ENCODE peak calls at places on chromosome 21, in seven cellular contexts. E is IMR-90, R is mesendoderm, D is mesenchymal stem cell, M is H1, Y is H9, N is trophoblast cell. J is an unnamed sample.

GRCh38 chr21:23950344-23950743 is 1656.9 kb downstream of the MRPL39 start:
- DNase-seq in E (no peak), R (no peak), D (no peak), M (no peak), Y (no peak), N (no peak), J (no peak)

GRCh38 chr21:46119565-46120271 is 21.8 kb downstream of the COL6A2 start:
- DNase-seq in E (no peak), R (no peak), D (no peak), M (no peak), Y (peak), N (no peak), J (no peak)

GRCh38 chr21:27636671-27637070 is 669.8 kb upstream of the ADAMTS5 start:
- DNase-seq in E (no peak), R (no peak), D (no peak), M (no peak), Y (no peak), N (no peak), J (no peak)

GRCh38 chr21:45441431-45442255 is 36.7 kb downstream of the COL18A1 start:
- DNase-seq in E (no peak), R (no peak), D (no peak), M (no peak), Y (no peak), N (no peak), J (no peak)

GRCh38 chr21:16305686-16306085 is 575.9 kb downstream of the USP25 start:
- DNase-seq in E (no peak), R (peak), D (no peak), M (no peak), Y (no peak), N (no peak), J (peak)

GRCh38 chr21:27802816-27803475 is 836.1 kb upstream of the ADAMTS5 start:
- DNase-seq in E (peak), R (peak), D (no peak), M (peak), Y (peak), N (peak), J (peak)

GRCh38 chr21:35239811-35240219 is 190.7 kb upstream of the RUNX1 start:
- DNase-seq in E (no peak), R (no peak), D (no peak), M (no peak), Y (no peak), N (no peak), J (peak)

GRCh38 chr21:17460094-17460493 is 52.7 kb upstream of the CXADR start:
- DNase-seq in E (no peak), R (no peak), D (no peak), M (no peak), Y (no peak), N (no peak), J (no peak)

GRCh38 chr21:34812510-34813265 is 143.9 kb downstream of the CLIC6 start:
- DNase-seq in E (peak), R (no peak), D (peak), M (no peak), Y (no peak), N (peak), J (no peak)

GRCh38 chr21:30839304-30839703 is 9.7 kb upstream of the KRTAP7-1 start:
- DNase-seq in E (no peak), R (peak), D (no peak), M (peak), Y (peak), N (peak), J (peak)

GRCh38 chr21:37829447-37829846 is 86.8 kb downstream of the KCNJ6 start:
- DNase-seq in E (peak), R (no peak), D (peak), M (no peak), Y (no peak), N (peak), J (no peak)

GRCh38 chr21:46379105-46379504 is 55.1 kb downstream of the PCNT start:
- DNase-seq in E (no peak), R (no peak), D (no peak), M (no peak), Y (no peak), N (no peak), J (no peak)

GRCh38 chr21:45140346-45140940 is 66.1 kb downstream of the ADARB1 start:
- DNase-seq in E (peak), R (peak), D (peak), M (peak), Y (peak), N (peak), J (peak)

GRCh38 chr21:46664316-46664995 is 29.0 kb downstream of the PRMT2 start:
- DNase-seq in E (no peak), R (no peak), D (no peak), M (no peak), Y (no peak), N (no peak), J (no peak)

GRCh38 chr21:17780539-17780938 is 38.6 kb downstream of the C21orf91 start:
- DNase-seq in E (no peak), R (peak), D (no peak), M (no peak), Y (no peak), N (peak), J (no peak)

GRCh38 chr21:29453511-29453910 is 154.8 kb downstream of the BACH1 start:
- DNase-seq in E (no peak), R (no peak), D (no peak), M (no peak), Y (no peak), N (no peak), J (no peak)

GRCh38 chr21:21547368-21547953 is 549.3 kb downstream of the NCAM2 start:
- DNase-seq in E (peak), R (no peak), D (no peak), M (no peak), Y (no peak), N (no peak), J (no peak)

GRCh38 chr21:34857874-34858273 is 189.1 kb downstream of the CLIC6 start:
- DNase-seq in E (no peak), R (peak), D (no peak), M (no peak), Y (no peak), N (no peak), J (no peak)

GRCh38 chr21:21631961-21632360 is 633.8 kb downstream of the NCAM2 start:
- DNase-seq in E (peak), R (no peak), D (no peak), M (no peak), Y (no peak), N (no peak), J (no peak)

GRCh38 chr21:37780991-37781983 is 135.0 kb downstream of the KCNJ6 start:
- DNase-seq in E (no peak), R (no peak), D (peak), M (no peak), Y (no peak), N (peak), J (no peak)

GRCh38 chr21:24705201-24705600 is 902.1 kb downstream of the MRPL39 start:
- DNase-seq in E (no peak), R (no peak), D (no peak), M (no peak), Y (no peak), N (no peak), J (no peak)

GRCh38 chr21:46081022-46081861 is 16.7 kb upstream of the COL6A2 start:
- DNase-seq in E (no peak), R (no peak), D (no peak), M (no peak), Y (peak), N (peak), J (no peak)

GRCh38 chr21:28521932-28522826 is 470.5 kb downstream of the LTN1 start:
- DNase-seq in E (peak), R (peak), D (peak), M (no peak), Y (peak), N (peak), J (no peak)

GRCh38 chr21:38089763-38090046 is 167.1 kb upstream of the KCNJ15 start:
- DNase-seq in E (no peak), R (no peak), D (no peak), M (no peak), Y (no peak), N (no peak), J (no peak)

GRCh38 chr21:29486306-29486705 is 187.6 kb downstream of the BACH1 start:
- DNase-seq in E (no peak), R (no peak), D (peak), M (no peak), Y (no peak), N (no peak), J (no peak)

GRCh38 chr21:38712076-38712475 is 93.7 kb upstream of the ETS2 start:
- DNase-seq in E (peak), R (peak), D (peak), M (no peak), Y (peak), N (peak), J (no peak)

GRCh38 chr21:25487046-25487594 is 120.2 kb downstream of the MRPL39 start:
- DNase-seq in E (no peak), R (no peak), D (no peak), M (no peak), Y (no peak), N (peak), J (no peak)

GRCh38 chr21:27505516-27505915 is 538.6 kb upstream of the ADAMTS5 start:
- DNase-seq in E (peak), R (no peak), D (no peak), M (no peak), Y (no peak), N (no peak), J (no peak)

GRCh38 chr21:46295177-46295711 is 9.1 kb downstream of the YBEY start:
- DNase-seq in E (peak), R (peak), D (no peak), M (peak), Y (no peak), N (no peak), J (no peak)

GRCh38 chr21:46297311-46298082 is 11.4 kb downstream of the YBEY start:
- DNase-seq in E (no peak), R (peak), D (no peak), M (peak), Y (no peak), N (no peak), J (no peak)

GRCh38 chr21:45105906-45106485 is 31.6 kb downstream of the ADARB1 start:
- DNase-seq in E (no peak), R (no peak), D (no peak), M (no peak), Y (no peak), N (no peak), J (no peak)

GRCh38 chr21:19122371-19122770 is 718.8 kb upstream of the TMPRSS15 start:
- DNase-seq in E (no peak), R (no peak), D (no peak), M (no peak), Y (no peak), N (no peak), J (no peak)

GRCh38 chr21:24759348-24760118 is 847.7 kb downstream of the MRPL39 start:
- DNase-seq in E (no peak), R (no peak), D (no peak), M (no peak), Y (no peak), N (no peak), J (no peak)

GRCh38 chr21:45418301-45419071 is 13.5 kb downstream of the COL18A1 start:
- DNase-seq in E (no peak), R (no peak), D (no peak), M (no peak), Y (no peak), N (no peak), J (no peak)

GRCh38 chr21:25409992-25410391 is 197.3 kb downstream of the MRPL39 start:
- DNase-seq in E (no peak), R (no peak), D (no peak), M (no peak), Y (no peak), N (no peak), J (no peak)

GRCh38 chr21:27149034-27149433 is 182.1 kb upstream of the ADAMTS5 start:
- DNase-seq in E (peak), R (peak), D (no peak), M (no peak), Y (no peak), N (peak), J (no peak)

DNA sequence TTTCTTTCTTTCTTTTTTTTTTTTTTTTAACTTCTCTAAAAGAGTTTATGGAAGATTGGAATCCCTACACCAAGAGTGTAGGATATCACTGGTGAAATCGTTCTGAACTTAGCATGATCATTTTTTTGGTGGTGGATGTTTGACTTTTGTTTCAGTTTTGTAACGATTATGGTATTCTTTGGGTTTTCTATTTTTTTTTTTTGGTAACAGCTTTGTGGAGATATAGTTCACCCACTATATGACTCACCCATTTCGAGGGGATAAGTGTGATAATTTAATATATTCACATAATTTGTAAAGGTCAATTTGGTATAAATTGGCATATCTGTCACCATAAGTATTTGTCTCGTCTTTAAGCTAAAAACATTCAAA is 29.2 kb downstream of the AGPAT3 start:
- DNase-seq in E (no peak), R (no peak), D (no peak), M (no peak), Y (no peak), N (no peak), J (no peak)
- H3K23ac ChIP-seq in E (no peak), R (no peak), D (no peak), M (no peak), Y (no peak), N (no peak), J (no peak)

GRCh38 chr21:42350899-42351543 is at the start of gene TFF2:
- DNase-seq in E (no peak), R (no peak), D (no peak), M (peak), Y (peak), N (no peak), J (no peak)

GRCh38 chr21:42352433-42353095 is 1.8 kb upstream of the TFF2 start:
- DNase-seq in E (no peak), R (no peak), D (no peak), M (no peak), Y (no peak), N (no peak), J (no peak)

GRCh38 chr21:42350271-42350885 is 416 bp downstream of the TFF2 start:
- DNase-seq in E (no peak), R (no peak), D (no peak), M (peak), Y (no peak), N (no peak), J (no peak)

GRCh38 chr21:42353623-42354022 is 2.8 kb upstream of the TFF2 start:
- DNase-seq in E (no peak), R (no peak), D (no peak), M (no peak), Y (no peak), N (no peak), J (no peak)

GRCh38 chr21:42351626-42352432 is 1.0 kb upstream of the TFF2 start:
- DNase-seq in E (no peak), R (no peak), D (no peak), M (no peak), Y (peak), N (no peak), J (no peak)
- H3K23ac ChIP-seq in E (no peak), R (no peak), D (no peak), M (no peak), Y (no peak), N (no peak), J (no peak)

GRCh38 chr21:41926068-41926806 is 27.6 kb downstream of the C2CD2 start:
- DNase-seq in E (peak), R (peak), D (peak), M (no peak), Y (no peak), N (peak), J (no peak)

GRCh38 chr21:41928621-41929220 is 25.1 kb downstream of the C2CD2 start:
- DNase-seq in E (no peak), R (no peak), D (peak), M (no peak), Y (no peak), N (peak), J (no peak)

GRCh38 chr21:41929248-41929647 is 24.6 kb downstream of the C2CD2 start:
- DNase-seq in E (no peak), R (no peak), D (no peak), M (no peak), Y (no peak), N (no peak), J (no peak)

GRCh38 chr21:41926807-41927171 is 27.0 kb downstream of the C2CD2 start:
- DNase-seq in E (no peak), R (no peak), D (no peak), M (no peak), Y (no peak), N (no peak), J (no peak)

GRCh38 chr21:41927727-41928409 is 25.9 kb downstream of the C2CD2 start:
- DNase-seq in E (no peak), R (no peak), D (no peak), M (no peak), Y (no peak), N (peak), J (no peak)
- H3K23ac ChIP-seq in E (no peak), R (no peak), D (no peak), M (no peak), Y (no peak), N (no peak), J (no peak)

DNA sequence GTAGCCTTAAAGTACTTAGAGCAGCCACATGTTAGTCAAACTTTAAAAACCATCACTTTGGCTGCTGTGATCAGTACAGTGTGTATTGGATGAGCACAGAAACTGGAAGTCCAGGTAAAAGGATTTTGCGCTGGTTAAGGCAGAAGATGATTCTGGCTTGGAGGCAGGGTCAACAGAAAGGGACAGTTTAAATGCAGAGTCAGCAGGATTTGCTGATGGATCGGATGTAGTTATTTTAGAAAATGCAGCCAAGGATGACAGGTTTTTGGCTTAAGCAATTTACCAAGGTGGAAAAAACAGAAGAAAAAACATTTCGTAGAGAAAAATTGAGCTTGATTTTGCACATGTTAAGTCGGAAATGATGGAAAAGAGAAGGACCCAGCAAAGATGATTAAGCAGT is 45.9 kb upstream of the MORC3 start:
- DNase-seq in E (no peak), R (no peak), D (no peak), M (no peak), Y (no peak), N (no peak), J (no peak)
- H3K23ac ChIP-seq in E (no peak), R (no peak), D (no peak), M (no peak), Y (no peak), N (no peak), J (no peak)

GRCh38 chr21:40333731-40334130 is 466.5 kb downstream of the PCP4 start:
- DNase-seq in E (no peak), R (no peak), D (no peak), M (no peak), Y (no peak), N (no peak), J (no peak)
- H3K23ac ChIP-seq in E (no peak), R (no peak), D (no peak), M (no peak), Y (no peak), N (no peak), J (no peak)

GRCh38 chr21:33650929-33651505 is 8.7 kb downstream of the ITSN1 start:
- DNase-seq in E (peak), R (no peak), D (no peak), M (no peak), Y (no peak), N (no peak), J (no peak)

GRCh38 chr21:33650230-33650629 is 7.9 kb downstream of the ITSN1 start:
- DNase-seq in E (no peak), R (no peak), D (no peak), M (no peak), Y (no peak), N (no peak), J (no peak)

GRCh38 chr21:33647560-33647959 is 5.3 kb downstream of the ITSN1 start:
- DNase-seq in E (no peak), R (no peak), D (no peak), M (no peak), Y (no peak), N (no peak), J (no peak)

GRCh38 chr21:33645730-33646129 is 3.4 kb downstream of the ITSN1 start:
- DNase-seq in E (no peak), R (no peak), D (no peak), M (no peak), Y (no peak), N (no peak), J (no peak)

DNA sequence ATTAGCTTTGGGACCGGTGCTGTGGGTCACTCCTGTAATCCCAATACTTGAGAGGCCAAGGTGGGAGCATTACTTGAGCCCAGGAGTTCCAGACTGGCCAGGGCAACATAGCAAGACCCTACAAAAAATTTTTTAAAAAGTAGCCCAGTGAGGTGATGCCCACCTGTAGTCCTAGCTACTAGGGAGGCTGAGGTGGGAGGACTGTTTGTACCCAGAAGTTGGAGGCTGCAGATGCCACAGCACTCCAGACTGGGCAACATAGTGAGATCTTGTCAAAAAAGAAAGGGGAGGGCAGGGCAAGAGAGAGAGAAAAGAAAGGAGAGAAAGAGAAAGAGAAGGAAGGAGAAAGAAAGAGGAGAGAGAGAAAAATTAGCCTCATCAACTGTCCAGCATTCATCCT is 6.3 kb downstream of the ITSN1 start:
- DNase-seq in E (no peak), R (no peak), D (no peak), M (no peak), Y (no peak), N (no peak), J (no peak)
- H3K23ac ChIP-seq in E (no peak), R (no peak), D (no peak), M (no peak), Y (no peak), N (no peak), J (no peak)

GRCh38 chr21:32981096-32981495 is 44.6 kb upstream of the OLIG2 start:
- DNase-seq in E (no peak), R (no peak), D (no peak), M (no peak), Y (no peak), N (no peak), J (no peak)

GRCh38 chr21:32979598-32980268 is 46.0 kb upstream of the OLIG2 start:
- DNase-seq in E (no peak), R (no peak), D (no peak), M (no peak), Y (no peak), N (no peak), J (no peak)

GRCh38 chr21:32977216-32977615 is 48.5 kb upstream of the OLIG2 start:
- DNase-seq in E (no peak), R (no peak), D (no peak), M (no peak), Y (no peak), N (no peak), J (no peak)

GRCh38 chr21:32976791-32977190 is 48.9 kb upstream of the OLIG2 start:
- DNase-seq in E (no peak), R (no peak), D (no peak), M (no peak), Y (no peak), N (no peak), J (no peak)

GRCh38 chr21:32978346-32979270 is 47.1 kb upstream of the OLIG2 start:
- DNase-seq in E (no peak), R (no peak), D (no peak), M (no peak), Y (no peak), N (no peak), J (no peak)
- H3K23ac ChIP-seq in E (no peak), R (no peak), D (no peak), M (no peak), Y (no peak), N (no peak), J (no peak)

J was measured in neuronal stem cell.